ENCODE peak calls at places on chromosomes 3 and 15, in five cellular contexts. P, V, H, A and B are unnamed samples.

GRCh38 chr15:85910796-85911195 is 116.1 kb upstream of the KLHL25 start:
- DNase-seq in P (no peak), V (no peak), H (no peak), A (no peak), B (no peak)

GRCh38 chr3:80391573-80391972 is 623.8 kb upstream of the ROBO1 start:
- DNase-seq in P (no peak), V (no peak), H (no peak), A (no peak), B (no peak)

GRCh38 chr3:194072097-194072428 is 63.9 kb upstream of the HES1 start:
- DNase-seq in P (peak), V (no peak), H (no peak), A (no peak), B (no peak)

GRCh38 chr3:14221902-14222301 is 43.3 kb downstream of the LSM3 start:
- DNase-seq in P (no peak), V (no peak), H (no peak), A (no peak), B (no peak)

GRCh38 chr15:29057856-29058255 is 172.1 kb downstream of the APBA2 start:
- DNase-seq in P (no peak), V (no peak), H (no peak), A (no peak), B (no peak)

GRCh38 chr15:31262143-31262530 is 64.5 kb upstream of the KLF13 start:
- DNase-seq in P (no peak), V (no peak), H (no peak), A (peak), B (no peak)

GRCh38 chr3:127739347-127740135 is 66.8 kb downstream of the ABTB1 start:
- DNase-seq in P (no peak), V (no peak), H (no peak), A (no peak), B (no peak)

GRCh38 chr15:32657198-32657886 is 15.8 kb downstream of the SCG5 start:
- DNase-seq in P (peak), V (no peak), H (no peak), A (no peak), B (no peak)

GRCh38 chr15:56871180-56871579 is 47.3 kb upstream of the TCF12 start:
- DNase-seq in P (no peak), V (no peak), H (peak), A (no peak), B (peak)

GRCh38 chr3:52743721-52744120 is 27.0 kb downstream of the NEK4 start:
- DNase-seq in P (no peak), V (no peak), H (no peak), A (no peak), B (no peak)

GRCh38 chr15:85403745-85404144 is 23.3 kb downstream of the AKAP13 start:
- DNase-seq in P (no peak), V (no peak), H (no peak), A (no peak), B (no peak)

GRCh38 chr3:152718810-152719209 is 116.1 kb upstream of the P2RY1 start:
- DNase-seq in P (no peak), V (no peak), H (no peak), A (no peak), B (no peak)

GRCh38 chr3:140206196-140207040 is 271.4 kb downstream of the CLSTN2 start:
- DNase-seq in P (no peak), V (no peak), H (no peak), A (no peak), B (no peak)

GRCh38 chr3:134009345-134010000 is 20.3 kb downstream of the SLCO2A1 start:
- DNase-seq in P (no peak), V (no peak), H (peak), A (no peak), B (peak)

GRCh38 chr15:51424780-51425179 is 83.3 kb downstream of the GLDN start:
- DNase-seq in P (no peak), V (no peak), H (no peak), A (no peak), B (no peak)
- TF ChIP-seq CTCF in P (no peak), V (no peak), H (no peak), A (no peak), B (no peak)

DNA sequence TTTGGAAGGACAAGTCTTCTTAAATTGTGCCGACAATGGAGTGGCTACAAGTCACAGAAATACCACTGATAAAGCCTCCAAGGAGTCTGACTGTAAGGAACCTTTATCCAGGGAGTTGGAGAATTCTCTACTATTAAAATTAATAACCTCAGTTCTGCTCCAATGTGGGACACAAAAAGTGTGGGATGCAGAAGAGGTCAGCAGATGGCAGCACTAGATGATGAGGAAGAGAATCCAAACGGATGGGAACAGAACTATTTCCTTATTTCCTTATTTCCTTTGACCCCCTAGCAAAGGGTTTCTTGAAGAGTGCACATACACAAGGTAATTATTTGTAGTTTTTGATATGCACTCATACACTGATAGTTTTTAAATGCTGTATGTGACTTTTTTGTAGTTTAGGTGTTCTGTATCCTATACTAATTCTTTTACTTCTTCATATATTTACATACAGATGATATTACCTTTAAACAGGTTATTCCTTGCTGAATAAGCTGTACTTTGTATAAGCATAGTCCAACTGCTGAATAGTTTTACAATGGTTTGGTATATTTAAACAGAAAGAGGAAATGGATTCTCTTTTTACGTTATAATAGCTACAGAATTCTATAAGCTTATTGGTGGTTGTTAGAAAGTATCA is 25.6 kb upstream of the NLGN1 start:
- DNase-seq in P (peak), V (no peak), H (no peak), A (no peak), B (no peak)
- TF ChIP-seq CTCF in P (peak), V (peak), H (peak), A (no peak), B (peak)

GRCh38 chr15:79595271-79595670 is 163.1 kb downstream of the MINAR1 start:
- DNase-seq in P (no peak), V (no peak), H (no peak), A (no peak), B (no peak)

GRCh38 chr15:79598639-79599038 is 166.5 kb downstream of the MINAR1 start:
- DNase-seq in P (no peak), V (no peak), H (no peak), A (no peak), B (no peak)

GRCh38 chr15:79593119-79593869 is 161.2 kb downstream of the MINAR1 start:
- DNase-seq in P (no peak), V (no peak), H (no peak), A (no peak), B (no peak)

GRCh38 chr15:79592126-79592525 is 160.0 kb downstream of the MINAR1 start:
- DNase-seq in P (no peak), V (no peak), H (no peak), A (no peak), B (no peak)

DNA sequence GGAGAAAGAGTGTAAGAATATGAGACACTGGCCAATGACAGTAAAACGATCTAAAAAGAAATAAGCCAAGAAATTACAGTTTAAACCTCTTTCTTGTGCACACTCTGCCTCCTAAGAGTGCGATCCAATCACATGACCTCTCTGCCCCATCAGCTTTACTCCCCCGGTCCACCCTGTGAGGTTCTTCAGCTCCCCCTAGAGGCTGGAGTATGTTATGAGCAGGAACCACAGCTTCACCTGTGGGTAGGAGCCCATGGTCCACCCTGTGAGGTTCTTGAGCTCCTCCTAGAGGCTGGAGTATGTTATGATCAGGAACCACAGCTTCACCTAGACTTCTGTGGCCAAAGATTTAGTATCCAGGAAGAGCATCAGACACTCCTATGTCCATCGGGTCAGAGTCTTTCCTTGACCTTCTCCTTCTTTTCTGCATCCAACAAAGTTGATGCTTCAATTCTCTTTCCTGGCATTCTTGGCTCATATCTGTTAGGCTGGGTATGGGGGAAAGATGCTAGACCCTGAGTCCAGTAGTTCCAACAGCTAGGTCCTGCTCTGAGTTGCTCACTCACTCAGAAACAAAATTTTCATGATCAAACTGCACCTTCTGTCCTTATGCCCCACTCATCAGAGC is 164.0 kb downstream of the MINAR1 start:
- DNase-seq in P (peak), V (peak), H (peak), A (no peak), B (peak)
- TF ChIP-seq CTCF in P (peak), V (peak), H (peak), A (no peak), B (peak)

GRCh38 chr3:25021816-25022215 is 406.2 kb upstream of the RARB start:
- DNase-seq in P (no peak), V (no peak), H (no peak), A (no peak), B (no peak)
- TF ChIP-seq CTCF in P (no peak), V (peak), H (peak), A (no peak), B (peak)

DNA sequence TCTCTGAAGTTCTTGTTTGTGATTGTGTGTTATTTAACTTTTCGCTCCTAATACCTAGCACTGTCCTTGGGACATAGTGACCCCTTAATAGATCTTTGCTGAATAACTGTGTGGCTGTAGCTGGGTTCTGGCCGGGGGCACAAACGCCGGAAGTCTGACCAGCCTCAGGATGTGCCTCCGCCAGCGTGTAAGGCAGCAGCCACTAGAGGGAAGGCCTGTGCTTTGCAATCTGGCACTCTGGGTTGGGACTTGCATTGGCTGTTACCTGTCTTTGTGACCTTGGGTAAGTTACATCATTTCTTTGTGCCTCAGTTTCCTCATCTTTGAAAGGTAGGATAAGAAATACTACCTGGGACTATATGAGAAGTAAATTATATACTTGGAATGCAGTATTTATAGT is 158.7 kb downstream of the GHSR start:
- DNase-seq in P (no peak), V (no peak), H (no peak), A (no peak), B (no peak)
- TF ChIP-seq CTCF in P (no peak), V (peak), H (peak), A (no peak), B (peak)

DNA sequence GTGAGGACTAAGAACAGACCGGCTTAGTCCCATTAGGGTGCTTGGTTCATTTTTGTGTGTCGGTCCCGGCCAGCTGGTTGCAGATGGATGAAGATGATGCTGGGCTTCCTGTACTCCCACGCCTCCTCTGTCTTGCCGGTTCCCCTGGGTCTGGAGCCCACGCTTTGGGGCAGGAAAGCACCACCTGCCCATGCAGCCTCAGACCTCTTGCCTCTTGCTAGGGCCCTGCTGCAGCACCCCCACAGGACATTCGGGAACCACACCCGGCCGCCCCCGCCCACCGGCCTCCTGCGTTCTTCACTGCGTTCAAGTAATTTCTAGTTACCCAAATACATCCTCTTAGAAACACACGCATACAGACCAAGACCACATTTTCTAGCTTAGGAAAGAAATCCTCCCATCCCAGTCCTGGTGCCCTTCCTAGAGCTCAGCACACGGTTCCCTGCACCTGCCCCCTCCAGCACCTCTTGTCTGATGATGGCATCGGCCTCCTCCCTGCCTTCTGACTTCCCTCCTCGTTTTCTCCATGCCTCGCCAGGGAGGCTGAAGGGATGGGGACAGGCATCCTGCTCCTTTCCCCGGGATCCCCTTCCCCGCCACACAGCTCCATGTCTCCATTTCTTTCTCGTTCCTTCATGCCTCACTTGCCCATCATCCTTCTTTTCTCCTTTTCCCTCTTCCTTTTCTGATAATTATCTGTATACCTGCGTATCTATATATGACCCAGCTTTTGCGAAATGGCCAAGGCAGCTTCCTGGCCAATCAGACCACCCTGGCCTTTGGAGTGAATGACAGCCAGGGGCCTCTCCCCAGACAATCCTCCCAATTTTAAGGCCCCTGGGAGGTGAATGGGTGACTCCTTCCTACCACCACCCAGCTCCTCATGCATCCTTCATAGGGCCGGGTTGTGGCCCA is 30.9 kb downstream of the FAM3D start:
- DNase-seq in P (no peak), V (no peak), H (no peak), A (no peak), B (no peak)
- TF ChIP-seq CTCF in P (no peak), V (no peak), H (no peak), A (no peak), B (no peak)

GRCh38 chr15:64191971-64192830 is 29.4 kb upstream of the PPIB start:
- DNase-seq in P (no peak), V (no peak), H (no peak), A (no peak), B (no peak)

GRCh38 chr15:64197425-64197824 is 34.6 kb upstream of the PPIB start:
- DNase-seq in P (no peak), V (no peak), H (peak), A (no peak), B (no peak)

GRCh38 chr15:64193971-64194370 is 31.1 kb upstream of the PPIB start:
- DNase-seq in P (no peak), V (no peak), H (no peak), A (no peak), B (no peak)
- TF ChIP-seq CTCF in P (no peak), V (no peak), H (no peak), A (no peak), B (no peak)